ENCODE peak calls at places on chromosomes 11 and 22, in four cellular contexts. G is NCI-H1092 treated with DMSO at 0.1 percent for 48 hours; K is stimulated activated CD8-positive, alpha-beta memory T cell treated with anti-CD3 and anti-CD28 coated beads, Interleukin-2, amount 100 ng/mL, for 1 hour; M is effector memory CD8-positive, alpha-beta T cell. V is an unnamed sample.

GRCh38 chr22:31872209-31872608 is 72.1 kb upstream of the YWHAH start:
- DNase-seq in G (no peak), K (no peak), M (no peak), V (no peak)

GRCh38 chr11:46528445-46529085 is 65.3 kb downstream of the AMBRA1 start:
- DNase-seq in G (no peak), K (no peak), M (no peak), V (peak)

GRCh38 chr11:107733518-107733917 is 21.7 kb upstream of the SLN start:
- DNase-seq in G (no peak), K (no peak), M (no peak), V (no peak)

GRCh38 chr11:64998141-64998540 is 1.4 kb upstream of the BATF2 start:
- DNase-seq in G (no peak), K (no peak), M (no peak), V (peak)

GRCh38 chr22:19113429-19113828 is 8.8 kb downstream of the DGCR2 start:
- DNase-seq in G (no peak), K (no peak), M (no peak), V (no peak)

GRCh38 chr11:995752-996420 is 40.6 kb downstream of the MUC6 start:
- DNase-seq in G (peak), K (no peak), M (no peak), V (peak)

GRCh38 chr22:44096736-44097135 is 72.6 kb downstream of the PARVB start:
- DNase-seq in G (no peak), K (no peak), M (no peak), V (no peak)

GRCh38 chr11:109033627-109034340 is 368.9 kb downstream of the DDX10 start:
- DNase-seq in G (no peak), K (no peak), M (no peak), V (no peak)

GRCh38 chr22:30777589-30777988 is 82.9 kb downstream of the OSBP2 start:
- DNase-seq in G (no peak), K (no peak), M (no peak), V (no peak)

GRCh38 chr11:57290288-57290687 is 34.5 kb downstream of the TNKS1BP1 start:
- DNase-seq in G (no peak), K (no peak), M (no peak), V (no peak)

GRCh38 chr11:6497069-6497839 is at the start of gene DNHD1:
- DNase-seq in G (no peak), K (no peak), M (no peak), V (no peak)

GRCh38 chr11:96760815-96761214 is 371.0 kb downstream of the JRKL start:
- DNase-seq in G (no peak), K (no peak), M (no peak), V (no peak)

GRCh38 chr22:46009730-46010129 is 32.8 kb upstream of the WNT7B start:
- DNase-seq in G (no peak), K (no peak), M (no peak), V (no peak)

GRCh38 chr11:32615422-32615821 is 31.8 kb downstream of the EIF3M start:
- DNase-seq in G (no peak), K (no peak), M (no peak), V (no peak)

GRCh38 chr11:58133329-58134076 is 8.2 kb upstream of the OR9I1 start:
- DNase-seq in G (no peak), K (no peak), M (no peak), V (no peak)

GRCh38 chr11:30487200-30487898 is 98.8 kb downstream of the MPPED2 start:
- DNase-seq in G (no peak), K (no peak), M (no peak), V (no peak)

GRCh38 chr11:19393119-19393518 is 152.4 kb upstream of the E2F8 start:
- DNase-seq in G (no peak), K (no peak), M (no peak), V (no peak)

GRCh38 chr11:36131719-36132349 is 157.4 kb downstream of the COMMD9 start:
- DNase-seq in G (peak), K (no peak), M (no peak), V (no peak)

GRCh38 chr11:78562398-78562797 is 12.3 kb downstream of the NARS2 start:
- DNase-seq in G (no peak), K (no peak), M (no peak), V (no peak)

GRCh38 chr22:40329021-40329456 is 17.3 kb upstream of the ADSL start:
- DNase-seq in G (no peak), K (no peak), M (no peak), V (no peak)

GRCh38 chr11:74011360-74012071 is 2.6 kb upstream of the UCP3 start:
- DNase-seq in G (no peak), K (no peak), M (no peak), V (no peak)

GRCh38 chr22:49962751-49963646 is 2.4 kb downstream of the PIM3 start:
- DNase-seq in G (no peak), K (no peak), M (no peak), V (no peak)

GRCh38 chr22:45946805-45947600 is 30.0 kb downstream of the WNT7B start:
- DNase-seq in G (no peak), K (no peak), M (no peak), V (no peak)

GRCh38 chr11:31240340-31240904 is 129.1 kb downstream of the DCDC1 start:
- DNase-seq in G (peak), K (no peak), M (no peak), V (peak)

GRCh38 chr22:37725551-37726239 is 28.8 kb downstream of the TRIOBP start:
- DNase-seq in G (no peak), K (no peak), M (no peak), V (no peak)

GRCh38 chr11:116641561-116642045 is 131.2 kb downstream of the BUD13 start:
- DNase-seq in G (peak), K (no peak), M (no peak), V (peak)

GRCh38 chr11:29336727-29337212 is 680.1 kb downstream of the KCNA4 start:
- DNase-seq in G (no peak), K (no peak), M (no peak), V (no peak)

GRCh38 chr22:21952586-21953571 is at the start of gene PPM1F:
- DNase-seq in G (peak), K (peak), M (peak), V (peak)

GRCh38 chr11:269146-269890 is 8.9 kb upstream of the NLRP6 start:
- DNase-seq in G (no peak), K (no peak), M (no peak), V (no peak)

GRCh38 chr11:69292221-69292648 is 1.7 kb upstream of the MYEOV start:
- DNase-seq in G (peak), K (no peak), M (peak), V (no peak)